ENCODE peak calls at places on chromosomes 12 and 14, in six cellular contexts. V, U, A, S, R and H are unnamed samples.

GRCh38 chr12:58310368-58310767 is 369.0 kb downstream of the ATP23 start:
- DNase-seq in V (peak), U (no peak), A (no peak), S (no peak), R (no peak), H (no peak)

GRCh38 chr12:105385141-105385540 is 54.6 kb downstream of the C12orf75 start:
- DNase-seq in V (peak), U (no peak), A (no peak), S (no peak), R (no peak), H (no peak)

GRCh38 chr12:117820216-117820907 is 148.4 kb downstream of the KSR2 start:
- DNase-seq in V (no peak), U (no peak), A (no peak), S (no peak), R (no peak), H (no peak)

GRCh38 chr12:93895096-93895460 is 217.9 kb downstream of the CRADD start:
- DNase-seq in V (no peak), U (peak), A (no peak), S (no peak), R (no peak), H (no peak)

GRCh38 chr14:89618821-89619551 is 202.0 kb upstream of the FOXN3 start:
- DNase-seq in V (peak), U (peak), A (peak), S (peak), R (peak), H (no peak)

GRCh38 chr14:22767323-22767589 is 768 bp downstream of the OXA1L start:
- DNase-seq in V (no peak), U (no peak), A (no peak), S (no peak), R (no peak), H (no peak)

GRCh38 chr12:31872831-31873604 is 86.2 kb upstream of the RESF1 start:
- DNase-seq in V (no peak), U (no peak), A (no peak), S (no peak), R (no peak), H (no peak)

GRCh38 chr14:23061995-23062394 is 4.7 kb upstream of the CDH24 start:
- DNase-seq in V (peak), U (no peak), A (peak), S (no peak), R (no peak), H (no peak)

GRCh38 chr12:86774841-86775386 is 518.7 kb upstream of the MGAT4C start:
- DNase-seq in V (peak), U (no peak), A (no peak), S (no peak), R (no peak), H (no peak)

GRCh38 chr12:77814361-77814760 is 16.3 kb upstream of the NAV3 start:
- DNase-seq in V (no peak), U (no peak), A (no peak), S (no peak), R (no peak), H (no peak)

GRCh38 chr12:58607805-58608204 is 312.5 kb downstream of the LRIG3 start:
- DNase-seq in V (no peak), U (no peak), A (no peak), S (no peak), R (no peak), H (no peak)

GRCh38 chr14:54108481-54109471 is 152.2 kb upstream of the BMP4 start:
- DNase-seq in V (peak), U (no peak), A (peak), S (no peak), R (no peak), H (no peak)

GRCh38 chr12:84874125-84874824 is 38.3 kb downstream of the SLC6A15 start:
- DNase-seq in V (peak), U (no peak), A (peak), S (peak), R (no peak), H (peak)

GRCh38 chr12:131606218-131606899 is 104.5 kb upstream of the SFSWAP start:
- DNase-seq in V (no peak), U (no peak), A (no peak), S (no peak), R (no peak), H (no peak)

GRCh38 chr12:122856999-122857671 is 21.9 kb downstream of the HIP1R start:
- DNase-seq in V (peak), U (no peak), A (no peak), S (no peak), R (no peak), H (no peak)

GRCh38 chr12:30197392-30198047 is 413.8 kb upstream of the TMTC1 start:
- DNase-seq in V (peak), U (no peak), A (no peak), S (peak), R (no peak), H (no peak)

GRCh38 chr14:35875296-35875695 is 49.2 kb downstream of the BRMS1L start:
- DNase-seq in V (no peak), U (no peak), A (no peak), S (no peak), R (no peak), H (no peak)

GRCh38 chr12:102816816-102817434 is 100.1 kb downstream of the PAH start:
- DNase-seq in V (peak), U (no peak), A (peak), S (no peak), R (no peak), H (no peak)

GRCh38 chr12:78470354-78471195 is 394.0 kb upstream of the SYT1 start:
- DNase-seq in V (peak), U (no peak), A (peak), S (peak), R (peak), H (no peak)

GRCh38 chr14:94458558-94459200 is 6.1 kb upstream of the SERPINA11 start:
- DNase-seq in V (no peak), U (no peak), A (no peak), S (no peak), R (no peak), H (no peak)

GRCh38 chr14:102840801-102841528 is 63.7 kb downstream of the TRAF3 start:
- DNase-seq in V (no peak), U (no peak), A (no peak), S (no peak), R (no peak), H (no peak)

GRCh38 chr12:107242189-107242588 is 148.8 kb upstream of the CRY1 start:
- DNase-seq in V (no peak), U (no peak), A (peak), S (no peak), R (no peak), H (no peak)

GRCh38 chr12:22069851-22070250 is 23.8 kb downstream of the CMAS start:
- DNase-seq in V (no peak), U (no peak), A (no peak), S (no peak), R (no peak), H (no peak)

GRCh38 chr14:36217732-36218131 is 41.2 kb upstream of the PTCSC3 start:
- DNase-seq in V (no peak), U (no peak), A (no peak), S (no peak), R (no peak), H (no peak)

GRCh38 chr14:31197671-31198070 is 9.9 kb downstream of the HECTD1 start:
- DNase-seq in V (no peak), U (no peak), A (no peak), S (no peak), R (no peak), H (no peak)

GRCh38 chr12:94304566-94305061 is 155.1 kb downstream of the CEP83 start:
- DNase-seq in V (peak), U (no peak), A (no peak), S (peak), R (no peak), H (no peak)

GRCh38 chr12:54404061-54405004 is 14.7 kb downstream of the ITGA5 start:
- DNase-seq in V (peak), U (peak), A (peak), S (peak), R (no peak), H (no peak)

GRCh38 chr12:47102406-47102805 is 22.6 kb upstream of the AMIGO2 start:
- DNase-seq in V (no peak), U (no peak), A (no peak), S (no peak), R (no peak), H (no peak)
- H3K9ac ChIP-seq in V (no peak), U (no peak), A (no peak), S (no peak), R (no peak), H (no peak)

GRCh38 chr12:67650528-67651379 is 2.2 kb downstream of the DYRK2 start:
- DNase-seq in V (no peak), U (no peak), A (peak), S (no peak), R (peak), H (no peak)
- H3K4me3 ChIP-seq in V (peak), U (peak), A (peak), S (peak), R (peak), H (peak)

GRCh38 chr12:646303-647038 is 16.8 kb downstream of the NINJ2 start:
- DNase-seq in V (no peak), U (no peak), A (peak), S (no peak), R (peak), H (no peak)

GRCh38 chr12:645563-646071 is 17.6 kb downstream of the NINJ2 start:
- DNase-seq in V (peak), U (no peak), A (peak), S (no peak), R (no peak), H (no peak)

GRCh38 chr12:644818-645552 is 18.3 kb downstream of the NINJ2 start:
- DNase-seq in V (no peak), U (no peak), A (no peak), S (no peak), R (no peak), H (no peak)

GRCh38 chr12:647713-648085 is 15.5 kb downstream of the NINJ2 start:
- DNase-seq in V (no peak), U (no peak), A (no peak), S (no peak), R (no peak), H (no peak)

GRCh38 chr12:647039-647712 is 16.1 kb downstream of the NINJ2 start:
- DNase-seq in V (no peak), U (no peak), A (no peak), S (no peak), R (no peak), H (no peak)
- H3K9ac ChIP-seq in V (peak), U (no peak), A (no peak), S (no peak), R (no peak), H (no peak)

GRCh38 chr14:100586153-100586519 is 1.1 kb downstream of the BEGAIN start:
- DNase-seq in V (no peak), U (no peak), A (no peak), S (no peak), R (no peak), H (no peak)
- H3K4me3 ChIP-seq in V (peak), U (peak), A (no peak), S (peak), R (peak), H (peak)

DNA sequence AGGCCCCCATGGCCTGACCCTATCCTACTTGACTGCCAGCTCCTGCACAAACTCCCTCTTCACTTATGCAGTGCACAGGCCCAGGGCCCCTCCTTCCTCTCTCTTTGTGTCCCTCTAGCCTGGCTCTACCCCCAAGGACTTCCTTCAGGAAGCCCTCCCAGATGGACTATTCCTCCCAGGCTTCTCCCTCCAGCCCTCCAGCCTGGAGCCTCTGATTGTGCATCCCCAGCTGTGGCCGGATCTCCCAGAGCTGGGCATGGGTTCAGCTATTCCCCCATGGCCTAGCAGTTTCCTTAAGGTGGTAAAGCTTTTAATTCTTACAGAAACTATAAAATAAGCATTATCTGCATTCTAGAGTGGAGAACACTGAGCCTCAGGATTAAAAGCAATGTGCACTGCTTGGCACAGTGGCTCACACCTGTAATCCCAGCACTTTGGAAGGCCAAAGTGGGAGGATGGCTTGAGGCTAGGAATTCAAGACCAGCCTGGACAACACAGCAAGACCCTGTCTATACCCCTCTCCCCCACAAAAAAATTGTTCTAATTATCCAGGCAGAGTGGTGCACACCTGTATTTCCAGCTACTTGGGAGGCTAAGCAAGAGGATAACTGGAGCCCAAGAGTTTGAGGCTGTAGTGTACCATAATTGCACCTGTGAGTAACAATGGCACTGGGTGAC is 16.8 kb upstream of the KRT8 start:
- DNase-seq in V (no peak), U (no peak), A (peak), S (no peak), R (no peak), H (no peak)
- H3K9ac ChIP-seq in V (no peak), U (no peak), A (no peak), S (no peak), R (no peak), H (no peak)

DNA sequence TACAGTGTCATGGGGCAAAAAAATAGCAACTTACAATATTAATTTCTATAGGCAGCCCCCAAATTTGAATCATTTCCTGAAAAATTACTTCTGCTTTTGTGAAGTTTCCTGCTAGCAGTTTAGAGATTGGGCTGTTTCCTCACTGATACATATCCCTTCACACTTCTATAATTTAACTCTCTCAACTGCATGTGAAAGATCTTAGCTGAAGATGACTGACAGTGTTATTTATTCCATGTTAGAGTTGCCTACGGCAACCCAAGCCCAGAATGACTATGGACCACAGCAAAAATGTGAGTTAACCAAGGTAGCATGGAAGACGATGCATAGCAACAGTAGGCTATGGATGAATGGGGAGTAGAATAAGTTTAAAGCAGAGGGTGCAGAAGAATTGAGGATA is at the start of gene KLRG1:
- DNase-seq in V (no peak), U (no peak), A (peak), S (no peak), R (no peak), H (no peak)
- H3K4me3 ChIP-seq in V (no peak), U (no peak), A (no peak), S (no peak), R (no peak), H (no peak)

DNA sequence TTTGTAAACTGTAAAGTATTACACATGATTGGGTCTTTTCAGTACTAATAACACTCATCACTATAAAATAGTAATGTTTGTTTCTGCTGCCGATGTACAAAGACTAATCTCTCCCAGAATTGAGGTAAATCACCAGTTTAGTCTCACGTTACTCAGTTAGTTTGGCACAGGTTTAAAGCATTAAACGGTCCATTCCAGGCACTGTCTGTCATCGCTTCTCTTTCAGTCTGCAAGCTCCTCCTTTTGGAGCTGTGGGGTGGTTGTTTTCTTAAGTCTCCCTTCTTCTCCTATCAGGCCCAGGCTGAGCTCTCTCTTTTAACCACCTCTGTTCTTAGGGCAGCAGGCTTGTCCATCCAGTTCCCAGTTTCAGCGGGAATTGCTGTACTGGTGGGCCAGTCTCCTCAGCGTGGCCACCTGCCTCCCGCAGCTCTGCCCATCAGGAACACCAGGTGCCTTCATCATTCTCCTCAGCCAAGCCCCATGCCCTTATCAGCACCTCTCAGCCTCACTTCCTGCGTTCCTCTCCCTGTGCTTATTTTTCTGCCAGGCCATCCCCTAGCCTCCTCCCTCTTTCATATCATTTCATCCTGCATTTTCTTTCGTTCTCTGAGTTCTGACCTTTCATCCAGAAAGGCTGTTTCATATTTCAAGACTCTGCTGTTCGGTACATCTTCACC is 149.0 kb downstream of the TGFB3 start:
- DNase-seq in V (no peak), U (no peak), A (no peak), S (no peak), R (peak), H (no peak)
- H3K9ac ChIP-seq in V (peak), U (no peak), A (no peak), S (no peak), R (no peak), H (no peak)

GRCh38 chr12:111034148-111034910 is 114.0 kb upstream of the MYL2 start:
- DNase-seq in V (no peak), U (peak), A (no peak), S (no peak), R (no peak), H (no peak)
- H3K4me3 ChIP-seq in V (no peak), U (peak), A (no peak), S (peak), R (no peak), H (no peak)